ENCODE peak calls at places on chromosomes 13 and 19, in six cellular contexts. V, Q, D, C, M and N are unnamed samples.

GRCh38 chr13:69474286-69474685 is 633.3 kb upstream of the ATXN8OS start:
- DNase-seq in C (no peak), M (no peak), Q (no peak), V (peak), D (no peak), N (no peak)

GRCh38 chr19:55546822-55547614 is 1.7 kb upstream of the SBK3 start:
- DNase-seq in Q (peak), M (peak), C (no peak), D (no peak), V (peak), N (no peak)

GRCh38 chr13:65468628-65469027 is 1761.5 kb downstream of the PCDH9 start:
- DNase-seq in V (no peak), D (no peak), Q (no peak), C (no peak), M (no peak), N (peak)

GRCh38 chr13:44326961-44327360 is 46.7 kb upstream of the SERP2 start:
- DNase-seq in M (no peak), V (no peak), D (no peak), C (no peak), Q (no peak), N (no peak)

GRCh38 chr19:52138614-52139290 is 986 bp downstream of the ZNF616 start:
- DNase-seq in V (peak), C (no peak), M (peak), D (peak), Q (peak), N (peak)

GRCh38 chr19:48386981-48387380 is 4.4 kb downstream of the KDELR1 start:
- DNase-seq in M (no peak), V (no peak), C (no peak), Q (no peak), D (no peak), N (no peak)

GRCh38 chr13:54287062-54287764 is 1258.6 kb downstream of the OLFM4 start:
- DNase-seq in C (no peak), M (no peak), V (no peak), D (no peak), Q (no peak), N (no peak)

GRCh38 chr19:2113436-2114211 is 16.9 kb downstream of the IZUMO4 start:
- DNase-seq in V (peak), Q (no peak), M (no peak), C (no peak), D (no peak), N (no peak)

GRCh38 chr13:75511226-75511625 is 26.4 kb downstream of the COMMD6 start:
- DNase-seq in V (no peak), M (no peak), D (no peak), Q (no peak), C (no peak), N (no peak)

GRCh38 chr13:90562388-90562787 is 785.1 kb upstream of the MIR17HG start:
- DNase-seq in D (no peak), C (no peak), V (no peak), M (no peak), Q (no peak), N (no peak)

GRCh38 chr19:39558623-39559117 is 18.7 kb upstream of the EID2 start:
- DNase-seq in M (no peak), C (no peak), V (no peak), D (no peak), Q (no peak), N (no peak)

GRCh38 chr19:41325947-41326706 is 16.2 kb downstream of the CCDC97 start:
- DNase-seq in Q (peak), D (no peak), V (no peak), C (no peak), M (peak), N (peak)

GRCh38 chr19:48553676-48554384 is 1.9 kb downstream of the SULT2B1 start:
- DNase-seq in C (no peak), Q (peak), V (peak), D (peak), M (peak), N (no peak)

GRCh38 chr19:15288146-15288963 is 44.0 kb downstream of the BRD4 start:
- DNase-seq in D (peak), V (no peak), C (no peak), Q (no peak), M (peak), N (no peak)